ENCODE peak calls at places on chromosome 10, in four cellular contexts. One of them, this sample, is unnamed.

GRCh38 chr10:77940225-77940624 is 13.7 kb upstream of the DLG5 start:
- DNase-seq in heart right ventricle: no peak
- DNase-seq in Panc1: no peak
- DNase-seq in body of pancreas: no peak
- DNase-seq in this sample: no peak

GRCh38 chr10:34789993-34790506 is 25.0 kb downstream of the PARD3 start:
- DNase-seq in heart right ventricle: no peak
- DNase-seq in Panc1: no peak
- DNase-seq in body of pancreas: peak; percentile 69
- DNase-seq in this sample: no peak

GRCh38 chr10:87750001-87750651 is 67.9 kb downstream of the ATAD1 start:
- DNase-seq in heart right ventricle: no peak
- DNase-seq in Panc1: no peak
- DNase-seq in body of pancreas: no peak
- DNase-seq in this sample: no peak

GRCh38 chr10:133134411-133135115 is 25.5 kb upstream of the KNDC1 start:
- DNase-seq in heart right ventricle: no peak
- DNase-seq in Panc1: no peak
- DNase-seq in body of pancreas: no peak
- DNase-seq in this sample: no peak

GRCh38 chr10:42933454-42934340 is 143.2 kb upstream of the RET start:
- DNase-seq in heart right ventricle: no peak
- DNase-seq in Panc1: no peak
- DNase-seq in body of pancreas: peak; percentile 64
- DNase-seq in this sample: peak; percentile 8

GRCh38 chr10:125079091-125079600 is 81.2 kb downstream of the CTBP2 start:
- DNase-seq in heart right ventricle: peak; percentile 57
- DNase-seq in Panc1: no peak
- DNase-seq in body of pancreas: peak; percentile 65
- DNase-seq in this sample: no peak

GRCh38 chr10:124004372-124004928 is 88.9 kb downstream of the CHST15 start:
- DNase-seq in heart right ventricle: no peak
- DNase-seq in Panc1: no peak
- DNase-seq in body of pancreas: no peak
- DNase-seq in this sample: no peak

GRCh38 chr10:132305654-132306340 is 2.0 kb downstream of the STK32C start:
- DNase-seq in heart right ventricle: no peak
- DNase-seq in Panc1: no peak
- DNase-seq in body of pancreas: no peak
- DNase-seq in this sample: no peak

GRCh38 chr10:33314788-33315561 is 19.5 kb downstream of the NRP1 start:
- DNase-seq in heart right ventricle: no peak
- DNase-seq in Panc1: no peak
- DNase-seq in body of pancreas: no peak
- DNase-seq in this sample: no peak

GRCh38 chr10:120942806-120943413 is 91.7 kb downstream of the WDR11 start:
- DNase-seq in heart right ventricle: peak; percentile 81
- DNase-seq in Panc1: peak; percentile 61
- DNase-seq in body of pancreas: peak; percentile 81
- DNase-seq in this sample: peak; percentile 79

GRCh38 chr10:60314306-60314940 is 75.3 kb downstream of the ANK3 start:
- DNase-seq in heart right ventricle: no peak
- DNase-seq in Panc1: no peak
- DNase-seq in body of pancreas: no peak
- DNase-seq in this sample: peak; percentile 62

GRCh38 chr10:114486938-114487814 is 82.9 kb upstream of the AFAP1L2 start:
- DNase-seq in heart right ventricle: no peak
- DNase-seq in Panc1: no peak
- DNase-seq in body of pancreas: no peak
- DNase-seq in this sample: peak; percentile 26
- TF ChIP-seq CTCF in heart right ventricle: no peak
- TF ChIP-seq CTCF in Panc1: peak; percentile 33
- TF ChIP-seq CTCF in body of pancreas: no peak
- TF ChIP-seq CTCF in this sample: no peak

DNA sequence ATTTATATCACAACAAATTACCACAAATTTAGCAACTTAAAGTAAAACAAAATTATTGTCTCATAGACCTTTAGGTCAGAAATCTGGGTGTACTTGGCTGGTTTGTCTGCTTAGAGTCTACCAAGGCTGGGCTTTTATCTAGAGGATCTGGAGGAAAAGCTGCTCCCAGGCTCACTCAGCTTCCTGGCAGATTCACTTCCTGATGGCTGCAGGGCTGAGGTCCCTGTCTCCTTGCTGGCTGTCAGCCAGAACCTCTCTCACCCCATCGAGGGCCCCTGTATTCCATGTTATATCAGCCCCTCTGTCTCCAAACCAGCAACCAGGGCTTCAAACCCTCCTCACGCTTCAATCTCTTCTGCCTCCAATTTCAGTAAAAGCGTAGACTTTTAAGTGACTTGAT is 734.9 kb downstream of the NRG3 start:
- DNase-seq in heart right ventricle: no peak
- DNase-seq in Panc1: no peak
- DNase-seq in body of pancreas: no peak
- DNase-seq in this sample: no peak
- H3K27ac ChIP-seq in heart right ventricle: no peak overlapping the region
- H3K27ac ChIP-seq in Panc1: no peak overlapping the region
- H3K27ac ChIP-seq in body of pancreas: no peak overlapping the region
- H3K27ac ChIP-seq in this sample: no peak overlapping the region

GRCh38 chr10:71776528-71776927 is 3.2 kb upstream of the VSIR start:
- DNase-seq in heart right ventricle: no peak
- DNase-seq in Panc1: no peak
- DNase-seq in body of pancreas: no peak
- DNase-seq in this sample: no peak

GRCh38 chr10:71779641-71780040 is 6.3 kb upstream of the VSIR start:
- DNase-seq in heart right ventricle: no peak
- DNase-seq in Panc1: no peak
- DNase-seq in body of pancreas: no peak
- DNase-seq in this sample: no peak

GRCh38 chr10:71780161-71780560 is 6.8 kb upstream of the VSIR start:
- DNase-seq in heart right ventricle: no peak
- DNase-seq in Panc1: no peak
- DNase-seq in body of pancreas: no peak
- DNase-seq in this sample: no peak

GRCh38 chr10:71777213-71777985 is 4.1 kb upstream of the VSIR start:
- DNase-seq in heart right ventricle: no peak
- DNase-seq in Panc1: no peak
- DNase-seq in body of pancreas: no peak
- DNase-seq in this sample: no peak

DNA sequence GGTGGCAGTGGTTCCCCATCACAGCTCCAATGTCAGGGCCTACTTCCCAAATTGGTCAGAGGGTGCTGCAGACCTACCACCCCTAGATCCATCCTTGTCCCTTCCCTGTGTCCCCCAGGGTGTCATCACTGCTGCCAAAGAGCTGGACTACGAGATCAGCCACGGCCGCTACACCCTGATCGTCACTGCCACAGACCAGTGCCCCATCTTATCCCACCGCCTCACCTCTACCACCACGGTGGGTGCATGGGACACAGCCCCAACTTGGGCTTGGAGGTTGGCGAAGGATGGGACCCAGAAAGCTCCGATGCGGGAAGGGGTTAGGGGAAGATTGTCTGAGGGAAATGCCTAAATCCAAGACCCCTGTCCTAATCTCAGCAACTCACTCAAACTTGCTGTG is 4.8 kb upstream of the VSIR start:
- DNase-seq in heart right ventricle: no peak
- DNase-seq in Panc1: no peak
- DNase-seq in body of pancreas: no peak
- DNase-seq in this sample: no peak
- TF ChIP-seq CTCF in heart right ventricle: no peak
- TF ChIP-seq CTCF in Panc1: no peak
- TF ChIP-seq CTCF in body of pancreas: no peak
- TF ChIP-seq CTCF in this sample: no peak

GRCh38 chr10:12459338-12459737 is 110.0 kb downstream of the CAMK1D start:
- DNase-seq in heart right ventricle: no peak
- DNase-seq in Panc1: no peak
- DNase-seq in body of pancreas: no peak
- DNase-seq in this sample: no peak
- H3K27ac ChIP-seq in heart right ventricle: no peak overlapping the region
- H3K27ac ChIP-seq in Panc1: no peak overlapping the region
- H3K27ac ChIP-seq in body of pancreas: no peak overlapping the region
- H3K27ac ChIP-seq in this sample: no peak overlapping the region

GRCh38 chr10:108358912-108359311 is 1194.4 kb upstream of the SORCS1 start:
- DNase-seq in heart right ventricle: no peak
- DNase-seq in Panc1: peak; percentile 27
- DNase-seq in body of pancreas: no peak
- DNase-seq in this sample: peak; percentile 95
- TF ChIP-seq CTCF in heart right ventricle: no peak
- TF ChIP-seq CTCF in Panc1: no peak
- TF ChIP-seq CTCF in body of pancreas: no peak
- TF ChIP-seq CTCF in this sample: no peak

DNA sequence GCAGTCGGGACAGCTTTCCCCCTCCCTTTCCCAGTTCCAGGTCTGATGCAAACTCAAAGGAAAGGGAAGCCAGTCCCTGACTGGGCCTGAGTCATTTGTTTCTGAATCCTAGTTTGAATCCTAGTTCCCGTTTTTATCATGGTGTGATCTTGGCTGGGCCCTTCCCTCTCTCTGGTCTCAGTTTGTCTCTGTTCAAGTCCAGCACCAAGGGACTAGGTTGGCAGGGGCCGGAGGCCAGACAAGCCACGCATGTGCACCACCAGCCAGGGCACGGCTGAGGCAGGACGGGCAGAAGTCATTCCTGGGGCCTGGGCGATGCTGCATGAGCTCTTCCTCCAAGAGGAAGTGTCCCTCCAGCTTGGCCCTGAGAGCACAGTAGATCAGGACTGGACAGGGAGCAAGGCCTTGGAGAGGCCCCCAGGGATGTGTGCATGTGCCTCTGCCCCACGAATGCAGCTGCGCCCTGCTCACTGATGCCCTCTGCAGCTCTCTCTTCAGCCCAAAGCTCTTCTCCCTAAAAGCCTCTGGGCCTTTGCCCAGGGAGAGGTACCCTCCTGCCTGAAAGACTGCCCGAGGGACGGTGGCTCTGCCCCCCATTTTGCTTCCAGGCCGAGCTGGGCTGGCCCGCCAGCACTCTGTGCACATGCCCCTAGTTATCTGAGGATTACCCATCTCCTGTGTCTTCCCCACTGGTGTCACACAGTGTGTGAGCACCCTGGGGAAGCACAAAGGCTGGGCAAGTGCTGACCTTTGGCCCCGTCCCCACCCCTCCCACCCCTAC is 86.7 kb downstream of the ZMIZ1 start:
- DNase-seq in heart right ventricle: peak; percentile 57
- DNase-seq in Panc1: no peak
- DNase-seq in body of pancreas: no peak
- DNase-seq in this sample: no peak
- H3K27ac ChIP-seq in heart right ventricle: peak overlapping the region; percentile 96
- H3K27ac ChIP-seq in Panc1: peak overlapping the region; percentile 85
- H3K27ac ChIP-seq in body of pancreas: peak overlapping the region; percentile 77
- H3K27ac ChIP-seq in this sample: peak overlapping the region; percentile 99

This sample was measured in RWPE1.